ENCODE peak calls at places on chromosomes 5 and 9, in ten cellular contexts. I, L, Z, G, X, A, O, D, N and K are unnamed samples.
A peak's percentile ranks its signal among the peaks of the same experiment; 100 is the strongest.

GRCh38 chr9:76456202-76456926 is 2.6 kb upstream of the GCNT1 start:
- DNase-seq in I (peak; percentile 63), L (peak; percentile 18), Z (peak; percentile 40), G (peak; percentile 38), X (no peak), A (no peak), O (peak; percentile 98), D (no peak), N (peak; percentile 29), K (peak; percentile 78)

GRCh38 chr5:135304352-135305221 is 94.4 kb downstream of the MACROH2A1 start:
- DNase-seq in I (no peak), L (no peak), Z (no peak), G (no peak), X (no peak), A (no peak), O (no peak), D (no peak), N (no peak), K (peak; percentile 56)

GRCh38 chr9:121861501-121862180 is 210.2 kb downstream of the DAB2IP start:
- DNase-seq in I (peak; percentile 66), L (no peak), Z (peak; percentile 72), G (no peak), X (no peak), A (peak; percentile 49), O (peak; percentile 39), D (no peak), N (peak; percentile 41), K (peak; percentile 39)

GRCh38 chr9:35517136-35517535 is 27.2 kb downstream of the RUSC2 start:
- DNase-seq in I (no peak), L (no peak), Z (peak; percentile 20), G (no peak), X (no peak), A (no peak), O (no peak), D (no peak), N (no peak), K (no peak)

GRCh38 chr5:39447968-39448367 is 23.2 kb upstream of the DAB2 start:
- DNase-seq in I (no peak), L (no peak), Z (no peak), G (no peak), X (no peak), A (no peak), O (no peak), D (no peak), N (no peak), K (no peak)

GRCh38 chr5:134975078-134975715 is 7.5 kb downstream of the CATSPER3 start:
- DNase-seq in I (no peak), L (no peak), Z (no peak), G (no peak), X (no peak), A (no peak), O (no peak), D (no peak), N (peak; percentile 9), K (no peak)

GRCh38 chr9:21679432-21679831 is 123.0 kb upstream of the MTAP start:
- DNase-seq in I (no peak), L (no peak), Z (no peak), G (no peak), X (no peak), A (no peak), O (peak; percentile 20), D (no peak), N (peak; percentile 38), K (no peak)

GRCh38 chr9:88537743-88538055 is 2.7 kb downstream of the NXNL2 start:
- DNase-seq in I (peak; percentile 52), L (no peak), Z (peak; percentile 57), G (peak; percentile 93), X (peak; percentile 60), A (peak; percentile 25), O (peak; percentile 32), D (no peak), N (peak; percentile 88), K (peak; percentile 36)